ENCODE peak calls at places on chromosomes 7 and 10, in eight cellular contexts. E, X, J, T, V, B, I and N are unnamed samples.

GRCh38 chr10:122864901-122865300 is 14.5 kb downstream of the FAM24B start:
- DNase-seq in E (peak), B (no peak), X (no peak), V (no peak), J (no peak), I (peak), T (no peak), N (no peak)

GRCh38 chr10:42939237-42939636 is 137.6 kb upstream of the RET start:
- DNase-seq in V (no peak), I (no peak), T (no peak), B (no peak), E (no peak), J (no peak), X (no peak), N (peak)

GRCh38 chr7:32191296-32191695 is 121.1 kb upstream of the PDE1C start:
- DNase-seq in B (no peak), I (no peak), X (no peak), J (no peak), V (no peak), E (peak), T (no peak), N (no peak)

GRCh38 chr10:60998932-60999331 is 54.9 kb upstream of the RHOBTB1 start:
- DNase-seq in X (no peak), E (no peak), J (no peak), T (no peak), I (no peak), B (no peak), V (no peak), N (no peak)

GRCh38 chr10:119872610-119872859 is at the start of gene MCMBP:
- DNase-seq in B (no peak), X (no peak), I (no peak), V (no peak), T (no peak), E (no peak), J (no peak), N (no peak)

GRCh38 chr10:58280982-58281752 is 12.2 kb downstream of the CISD1 start:
- DNase-seq in B (no peak), J (no peak), V (no peak), I (no peak), E (no peak), T (no peak), X (no peak), N (no peak)

GRCh38 chr10:6473901-6474370 is 106.1 kb downstream of the PRKCQ start:
- DNase-seq in X (no peak), J (no peak), V (peak), E (no peak), B (no peak), T (no peak), I (no peak), N (no peak)

GRCh38 chr7:82050792-82051191 is 280.9 kb upstream of the HGF start:
- DNase-seq in I (no peak), X (no peak), J (no peak), B (no peak), T (no peak), E (peak), V (no peak), N (no peak)

GRCh38 chr7:2734084-2734601 is 46.1 kb downstream of the AMZ1 start:
- DNase-seq in T (no peak), J (no peak), E (no peak), I (no peak), V (no peak), X (no peak), B (no peak), N (peak)

GRCh38 chr7:106345421-106346166 is 60.8 kb upstream of the NAMPT start:
- DNase-seq in B (no peak), I (no peak), X (no peak), E (peak), T (no peak), J (no peak), V (peak), N (no peak)

GRCh38 chr7:70619130-70619529 is 512.8 kb upstream of the GALNT17 start:
- DNase-seq in X (no peak), T (no peak), E (no peak), B (no peak), I (no peak), V (no peak), J (no peak), N (no peak)

GRCh38 chr7:50791921-50792341 is 9.2 kb upstream of the GRB10 start:
- DNase-seq in V (peak), X (no peak), B (no peak), J (no peak), T (no peak), I (no peak), E (peak), N (no peak)

GRCh38 chr10:2631557-2631956 is 435.8 kb upstream of the PFKP start:
- DNase-seq in X (no peak), E (no peak), J (no peak), V (no peak), I (no peak), B (no peak), T (no peak), N (no peak)

GRCh38 chr7:138886501-138886917 is 88.5 kb upstream of the ATP6V0A4 start:
- DNase-seq in T (peak), I (peak), V (peak), X (no peak), J (peak), E (peak), B (no peak), N (no peak)

GRCh38 chr7:151875862-151876111 is 1.1 kb downstream of the PRKAG2 start:
- DNase-seq in I (peak), B (no peak), V (no peak), E (no peak), J (no peak), X (no peak), T (no peak), N (no peak)

GRCh38 chr10:71232089-71232998 is 20.0 kb downstream of the UNC5B start:
- DNase-seq in J (no peak), I (no peak), X (peak), T (no peak), V (peak), E (no peak), B (no peak), N (no peak)

GRCh38 chr7:156778201-156778600 is 114.8 kb downstream of the LMBR1 start:
- DNase-seq in T (no peak), B (no peak), I (no peak), E (peak), V (no peak), X (no peak), J (no peak), N (no peak)

GRCh38 chr10:64086083-64086772 is 565.0 kb downstream of the REEP3 start:
- DNase-seq in E (no peak), X (no peak), J (no peak), T (no peak), I (no peak), B (no peak), V (no peak), N (peak)

GRCh38 chr7:135454060-135454459 is 55.8 kb downstream of the CNOT4 start:
- DNase-seq in E (no peak), X (no peak), J (no peak), V (no peak), I (no peak), T (no peak), B (no peak), N (no peak)

GRCh38 chr10:32182476-32182875 is 126.3 kb upstream of the KIF5B start:
- DNase-seq in J (no peak), V (no peak), B (no peak), T (no peak), I (no peak), E (no peak), X (no peak), N (no peak)

GRCh38 chr10:124058346-124059003 is 34.9 kb downstream of the CHST15 start:
- DNase-seq in I (no peak), V (no peak), X (no peak), E (peak), J (no peak), T (no peak), B (no peak), N (no peak)

GRCh38 chr7:54705436-54705835 is 53.6 kb downstream of the SEC61G start:
- DNase-seq in J (no peak), T (no peak), V (peak), I (peak), B (no peak), X (no peak), E (peak), N (no peak)

GRCh38 chr10:10591682-10592412 is 425.8 kb upstream of the CELF2 start:
- DNase-seq in B (no peak), T (no peak), V (no peak), E (no peak), X (no peak), I (no peak), J (no peak), N (no peak)

GRCh38 chr10:71259815-71260501 is 47.6 kb downstream of the UNC5B start:
- DNase-seq in X (no peak), B (no peak), V (peak), I (no peak), E (no peak), J (no peak), T (no peak), N (no peak)